ENCODE peak calls at places on chromosomes 5 and 9, in four cellular contexts. O, X, L and D are unnamed samples.

GRCh38 chr5:123511290-123511647 is 708 bp upstream of the CSNK1G3 start:
- DNase-seq in X (no peak), L (no peak), O (no peak), D (no peak)

GRCh38 chr5:59036274-59036961 is 453.5 kb downstream of the RAB3C start:
- DNase-seq in O (no peak), L (no peak), X (peak), D (peak)

GRCh38 chr9:123656565-123656964 is 273.4 kb downstream of the DENND1A start:
- DNase-seq in X (no peak), L (no peak), O (no peak), D (no peak)

GRCh38 chr9:79572032-79572890 is 496 bp downstream of the TLE4 start:
- DNase-seq in O (peak), L (no peak), X (peak), D (no peak)

GRCh38 chr5:74947961-74948613 is 81.9 kb upstream of the FAM169A start:
- DNase-seq in O (no peak), X (no peak), L (no peak), D (no peak)

GRCh38 chr9:34463098-34463900 is 4.7 kb downstream of the DNAI1 start:
- DNase-seq in O (no peak), X (no peak), L (peak), D (peak)

GRCh38 chr9:68625559-68625958 is 79.5 kb upstream of the PIP5K1B start:
- DNase-seq in L (no peak), X (no peak), O (no peak), D (no peak)

GRCh38 chr5:154478752-154479159 is 729 bp upstream of the HAND1 start:
- DNase-seq in O (no peak), L (no peak), X (peak), D (no peak)

GRCh38 chr5:12704955-12705354 is 800.7 kb upstream of the CTNND2 start:
- DNase-seq in L (no peak), X (no peak), O (no peak), D (no peak)

GRCh38 chr5:153896701-153897100 is 142.0 kb downstream of the FAM114A2 start:
- DNase-seq in L (no peak), X (no peak), O (no peak), D (peak)

GRCh38 chr5:169002941-169003555 is 297.9 kb downstream of the SLIT3 start:
- DNase-seq in O (no peak), X (no peak), L (no peak), D (no peak)

GRCh38 chr5:173848986-173849596 is 39.1 kb upstream of the CPEB4 start:
- DNase-seq in X (no peak), L (no peak), O (no peak), D (no peak)

GRCh38 chr5:141958773-141959172 is 771 bp upstream of the PCDH12 start:
- DNase-seq in O (no peak), X (peak), L (no peak), D (no peak)

GRCh38 chr5:128284236-128284635 is 200.7 kb downstream of the SLC12A2 start:
- DNase-seq in L (no peak), X (no peak), O (no peak), D (no peak)

GRCh38 chr5:170337055-170337454 is 39.5 kb upstream of the LCP2 start:
- DNase-seq in L (no peak), O (no peak), X (no peak), D (no peak)

GRCh38 chr5:43357797-43358196 is 44.6 kb upstream of the HMGCS1 start:
- DNase-seq in X (no peak), O (no peak), L (no peak), D (no peak)

GRCh38 chr5:31361906-31362900 is 168.7 kb downstream of the CDH6 start:
- DNase-seq in O (no peak), X (no peak), L (no peak), D (no peak)

GRCh38 chr5:35339006-35339405 is 108.7 kb upstream of the PRLR start:
- DNase-seq in O (no peak), L (no peak), X (no peak), D (no peak)